ENCODE peak calls at places on chromosomes 3 and 15, in five cellular contexts. J is fibroblast of lung, P is AG09309, T is Peyer's patch, M is SK-N-SH. Z is an unnamed sample.

GRCh38 chr3:124374583-124374982 is 355.7 kb upstream of the UMPS start:
- DNase-seq in J (no peak), M (no peak), P (no peak), T (no peak), Z (no peak)

GRCh38 chr15:29913528-29914135 is 91.4 kb upstream of the TJP1 start:
- DNase-seq in M (no peak), J (peak), T (no peak), P (peak), Z (peak)

GRCh38 chr3:46564190-46565112 is 1.7 kb downstream of the LRRC2 start:
- DNase-seq in M (no peak), P (no peak), T (no peak), J (peak), Z (no peak)

GRCh38 chr3:189303584-189303983 is 131.8 kb downstream of the TPRG1 start:
- DNase-seq in J (no peak), P (no peak), T (no peak), M (no peak), Z (no peak)

GRCh38 chr15:60634815-60635214 is 155.9 kb upstream of the ICE2 start:
- DNase-seq in T (peak), J (peak), P (no peak), M (peak), Z (no peak)

GRCh38 chr3:104018541-104018940 is 1348.2 kb upstream of the ALCAM start:
- DNase-seq in P (no peak), T (no peak), J (peak), M (no peak), Z (no peak)

GRCh38 chr15:22980189-22981136 is at the start of gene CYFIP1:
- DNase-seq in J (peak), T (peak), M (peak), P (no peak), Z (peak)

GRCh38 chr15:42796955-42797779 is 60.2 kb upstream of the CDAN1 start:
- DNase-seq in T (no peak), M (no peak), J (no peak), P (no peak), Z (peak)

GRCh38 chr15:81289910-81290309 is 34.0 kb downstream of the STARD5 start:
- DNase-seq in M (no peak), T (no peak), J (no peak), P (no peak), Z (no peak)

GRCh38 chr3:27910456-27910855 is 188.3 kb upstream of the EOMES start:
- DNase-seq in P (no peak), J (no peak), M (no peak), T (no peak), Z (peak)

GRCh38 chr15:64891546-64891945 is 20.2 kb upstream of the ANKDD1A start:
- DNase-seq in T (no peak), M (no peak), P (no peak), J (no peak), Z (no peak)

GRCh38 chr3:194575484-194576210 is 57.6 kb downstream of the TMEM44 start:
- DNase-seq in M (no peak), J (peak), T (no peak), P (no peak), Z (peak)

GRCh38 chr3:188262913-188263683 is 109.1 kb downstream of the LPP start:
- DNase-seq in M (no peak), J (peak), P (no peak), T (peak), Z (peak)

GRCh38 chr3:45054196-45054857 is 28.2 kb downstream of the CLEC3B start:
- DNase-seq in M (no peak), P (peak), J (peak), T (no peak), Z (peak)

GRCh38 chr3:196192036-196193001 is 18.9 kb downstream of the ZDHHC19 start:
- DNase-seq in M (peak), J (no peak), P (no peak), T (peak), Z (no peak)

GRCh38 chr15:63501256-63502089 is 2.9 kb upstream of the USP3 start:
- DNase-seq in T (peak), P (peak), M (no peak), J (peak), Z (peak)
- H3K4me3 ChIP-seq in T (peak), P (peak), M (no peak), J (peak), Z (peak)

GRCh38 chr15:76905855-76906254 is 715 bp upstream of the SCAPER start:
- DNase-seq in P (no peak), J (no peak), T (no peak), M (peak), Z (peak)

GRCh38 chr15:76904461-76905012 is 603 bp downstream of the SCAPER start:
- DNase-seq in T (peak), J (peak), P (no peak), M (peak), Z (peak)

GRCh38 chr15:76905013-76905839 is at the start of gene SCAPER:
- DNase-seq in M (peak), J (peak), P (peak), T (peak), Z (peak)

GRCh38 chr15:76901965-76902364 is 3.2 kb downstream of the SCAPER start:
- DNase-seq in T (no peak), J (no peak), P (no peak), M (no peak), Z (no peak)

DNA sequence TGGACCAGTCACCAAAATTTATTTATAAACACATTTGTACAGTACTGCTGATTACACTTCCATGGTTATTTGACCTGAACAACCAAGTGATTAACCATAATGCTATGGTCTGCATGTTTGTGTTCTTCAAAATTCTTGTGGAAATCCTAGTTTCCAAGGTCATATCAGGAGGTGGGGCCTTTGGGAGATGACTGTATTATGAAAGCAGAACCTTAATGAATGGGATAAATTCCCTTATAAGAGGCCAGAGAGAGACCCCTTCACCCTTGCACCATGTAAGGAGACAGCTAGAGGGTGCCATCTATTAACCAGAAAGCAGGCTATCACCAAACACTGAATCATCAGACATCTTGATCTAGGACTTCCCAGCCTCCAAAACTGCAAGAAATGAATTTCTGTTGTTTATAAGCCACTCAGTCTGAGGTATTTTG is 1.9 kb downstream of the SCAPER start:
- DNase-seq in P (no peak), J (peak), T (no peak), M (peak), Z (peak)
- TF ChIP-seq CTCF in P (peak), J (peak), T (peak), M (peak), Z (peak)

GRCh38 chr3:15964605-15965061 is 166.9 kb upstream of the ANKRD28 start:
- DNase-seq in M (no peak), T (no peak), J (peak), P (no peak), Z (peak)
- H3K4me3 ChIP-seq in M (no peak), T (no peak), J (peak), P (peak), Z (no peak)

GRCh38 chr3:66370179-66370578 is 130.6 kb downstream of the LRIG1 start:
- DNase-seq in T (no peak), M (no peak), J (no peak), P (no peak), Z (no peak)

GRCh38 chr3:66371432-66371831 is 129.4 kb downstream of the LRIG1 start:
- DNase-seq in M (no peak), T (no peak), P (no peak), J (no peak), Z (no peak)

GRCh38 chr3:66376568-66376967 is 124.3 kb downstream of the LRIG1 start:
- DNase-seq in M (no peak), J (peak), T (peak), P (peak), Z (peak)

GRCh38 chr3:66367979-66368378 is 132.8 kb downstream of the LRIG1 start:
- DNase-seq in T (no peak), J (no peak), P (no peak), M (no peak), Z (no peak)

GRCh38 chr3:66372681-66373350 is 128.0 kb downstream of the LRIG1 start:
- DNase-seq in J (no peak), M (no peak), T (peak), P (no peak), Z (no peak)
- TF ChIP-seq CTCF in J (peak), M (peak), T (peak), P (peak), Z (no peak)

DNA sequence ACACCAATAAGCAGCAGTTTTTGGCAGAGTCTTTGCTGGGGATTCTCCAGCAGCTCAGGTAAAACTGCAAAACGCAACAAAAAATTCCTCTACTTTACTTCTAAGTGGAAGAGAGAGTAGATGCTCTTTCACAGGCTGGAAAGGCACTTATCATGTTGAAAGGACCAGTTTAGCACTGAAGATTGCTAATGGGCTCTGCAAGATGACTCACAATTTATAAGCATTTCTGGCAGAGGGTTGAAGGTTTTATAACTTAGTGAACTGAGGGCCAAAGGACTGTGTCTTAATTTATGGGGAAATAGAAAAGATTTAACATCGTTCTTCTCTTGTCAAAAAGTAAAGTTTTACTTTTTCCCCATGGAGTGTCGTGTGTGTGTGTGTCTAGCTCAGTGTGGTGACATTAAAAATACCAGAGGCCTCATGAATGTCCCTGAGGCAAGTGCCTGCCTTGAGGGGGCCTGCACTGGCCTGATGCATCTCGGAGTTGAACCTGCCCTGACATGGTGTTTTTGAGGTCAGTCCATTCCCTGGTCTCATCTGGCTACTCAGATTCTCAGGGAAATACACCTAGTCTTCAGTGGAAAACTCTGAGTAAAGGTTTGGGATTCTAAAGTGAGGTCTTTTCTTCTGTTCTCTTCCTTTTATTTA is 1092.0 kb downstream of the NAALADL2 start:
- DNase-seq in T (no peak), P (peak), M (no peak), J (peak), Z (peak)
- H3K4me3 ChIP-seq in T (no peak), P (no peak), M (no peak), J (no peak), Z (no peak)